ENCODE peak calls at places on chromosomes 13 and 19, in four cellular contexts. P is neural progenitor cell; J is PC-3; N is effector memory CD4-positive, alpha-beta T cell. Y is an unnamed sample.

GRCh38 chr13:20482818-20483217 is 42.8 kb downstream of the CRYL1 start:
- DNase-seq in P (no peak), N (no peak), J (no peak), Y (no peak)

GRCh38 chr13:35474551-35474950 is 1.9 kb downstream of the MAB21L1 start:
- DNase-seq in J (no peak), P (peak; percentile 55), N (no peak), Y (no peak)

GRCh38 chr13:20118268-20119140 is 42.3 kb downstream of the GJA3 start:
- DNase-seq in P (peak; percentile 63), J (peak; percentile 26), N (no peak), Y (no peak)

GRCh38 chr19:17687857-17688784 is at the start of gene UNC13A:
- DNase-seq in P (peak; percentile 92), N (no peak), J (no peak), Y (no peak)

GRCh38 chr13:100521912-100522490 is 66.6 kb downstream of the GGACT start:
- DNase-seq in P (no peak), J (no peak), N (no peak), Y (no peak)

GRCh38 chr13:45156565-45157361 is 36.5 kb downstream of the GTF2F2 start:
- DNase-seq in N (no peak), P (no peak), J (no peak), Y (no peak)

GRCh38 chr19:18291590-18292459 is 10.4 kb upstream of the JUND start:
- DNase-seq in P (peak; percentile 77), J (peak; percentile 35), N (peak; percentile 65), Y (peak; percentile 57)

GRCh38 chr19:34504809-34505291 is 23.3 kb downstream of the WTIP start:
- DNase-seq in J (no peak), P (no peak), N (no peak), Y (no peak)

GRCh38 chr13:55497486-55497885 is 1643.2 kb upstream of the PRR20A start:
- DNase-seq in N (no peak), J (no peak), P (no peak), Y (no peak)
- H3K27ac ChIP-seq in N (no peak overlapping the region), J (no peak overlapping the region), P (no peak overlapping the region), Y (no peak overlapping the region)

GRCh38 chr19:11337080-11337479 is 2.4 kb downstream of the RAB3D start:
- DNase-seq in N (no peak), J (no peak), P (no peak), Y (no peak)

GRCh38 chr19:11335449-11336146 is 3.9 kb downstream of the RAB3D start:
- DNase-seq in N (no peak), P (no peak), J (no peak), Y (no peak)

GRCh38 chr19:11339254-11340098 is at the start of gene RAB3D:
- DNase-seq in N (peak; percentile 56), J (peak; percentile 95), P (peak; percentile 96), Y (peak; percentile 61)

GRCh38 chr19:11338569-11339253 is 746 bp downstream of the RAB3D start:
- DNase-seq in P (no peak), J (peak; percentile 44), N (no peak), Y (no peak)

GRCh38 chr19:11338164-11338563 is 1.3 kb downstream of the RAB3D start:
- DNase-seq in P (no peak), J (no peak), N (no peak), Y (no peak)
- H3K27ac ChIP-seq in P (no peak overlapping the region), J (no peak overlapping the region), N (no peak overlapping the region), Y (no peak overlapping the region)

DNA sequence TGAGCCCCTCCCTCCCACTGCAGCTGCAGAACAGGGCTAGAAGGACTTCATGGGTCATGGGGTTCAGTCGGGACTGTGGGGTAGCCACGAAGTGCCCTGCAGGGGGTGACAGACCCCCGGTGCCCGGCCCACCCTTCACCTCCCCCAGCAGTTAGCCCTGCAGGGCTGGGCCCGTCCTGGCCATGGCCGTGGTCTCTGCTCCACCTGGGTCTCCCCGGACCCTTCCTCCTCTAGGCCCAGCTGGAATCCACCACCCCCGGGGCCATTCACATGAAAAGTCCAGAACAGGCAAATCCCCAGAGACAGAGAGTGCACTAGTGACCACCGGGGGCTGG is 17.3 kb downstream of the MKNK2 start:
- DNase-seq in N (no peak), J (no peak), P (no peak), Y (no peak)
- H3K27ac ChIP-seq in N (no peak overlapping the region), J (no peak overlapping the region), P (no peak overlapping the region), Y (no peak overlapping the region)

GRCh38 chr19:39372047-39372802 is 18.7 kb downstream of the PAF1 start:
- DNase-seq in P (no peak), J (no peak), N (no peak), Y (no peak)
- H3K27ac ChIP-seq in P (no peak overlapping the region), J (no peak overlapping the region), N (no peak overlapping the region), Y (no peak overlapping the region)

Y was measured in foreskin keratinocyte.